ENCODE peak calls at places on chromosome 5, in four cellular contexts. T is neuronal stem cell; W is CD8-positive, alpha-beta T cell; L is IMR-90. O is an unnamed sample.

GRCh38 chr5:74629326-74629725 is 11.2 kb downstream of the ENC1 start:
- DNase-seq in T (no peak), L (no peak), W (no peak), O (no peak)

GRCh38 chr5:127957183-127957582 is 126.4 kb upstream of the SLC12A2 start:
- DNase-seq in L (peak; percentile 72), W (no peak), T (no peak), O (peak; percentile 52)

GRCh38 chr5:108905818-108906217 is 158.1 kb downstream of the FER start:
- DNase-seq in W (no peak), T (no peak), L (no peak), O (peak; percentile 16)

GRCh38 chr5:135934939-135935338 is 19.8 kb downstream of the LECT2 start:
- DNase-seq in T (no peak), W (no peak), L (peak; percentile 29), O (peak; percentile 26)

GRCh38 chr5:139950436-139950835 is 92.7 kb downstream of the NRG2 start:
- DNase-seq in T (no peak), L (no peak), W (no peak), O (no peak)

GRCh38 chr5:126354857-126355731 is 68.1 kb upstream of the GRAMD2B start:
- DNase-seq in L (no peak), W (no peak), T (no peak), O (no peak)

GRCh38 chr5:173281910-173282309 is 46.3 kb downstream of the STC2 start:
- DNase-seq in L (peak; percentile 21), W (no peak), T (no peak), O (no peak)

GRCh38 chr5:56908942-56909293 is 478 bp upstream of the SETD9 start:
- DNase-seq in W (no peak), T (peak; percentile 14), L (no peak), O (no peak)

GRCh38 chr5:38662088-38662487 is 105.6 kb upstream of the LIFR start:
- DNase-seq in W (no peak), T (no peak), L (no peak), O (no peak)

GRCh38 chr5:3199941-3200340 is 395.7 kb upstream of the IRX1 start:
- DNase-seq in L (no peak), W (no peak), T (no peak), O (no peak)

GRCh38 chr5:169909945-169910344 is 70.3 kb downstream of the INSYN2B start:
- DNase-seq in W (no peak), L (no peak), T (no peak), O (no peak)
- H3K27ac ChIP-seq in W (no peak overlapping the region), L (no peak overlapping the region), T (no peak overlapping the region), O (no peak overlapping the region)

GRCh38 chr5:72925336-72926010 is 30.4 kb upstream of the FCHO2 start:
- DNase-seq in T (no peak), L (no peak), W (no peak), O (no peak)

GRCh38 chr5:72917371-72917776 is 38.5 kb upstream of the FCHO2 start:
- DNase-seq in L (no peak), T (no peak), W (no peak), O (no peak)

GRCh38 chr5:72920690-72921089 is 35.2 kb upstream of the FCHO2 start:
- DNase-seq in T (no peak), L (peak; percentile 55), W (no peak), O (peak; percentile 20)

GRCh38 chr5:72921886-72922285 is 34.0 kb upstream of the FCHO2 start:
- DNase-seq in T (no peak), W (no peak), L (no peak), O (no peak)

DNA sequence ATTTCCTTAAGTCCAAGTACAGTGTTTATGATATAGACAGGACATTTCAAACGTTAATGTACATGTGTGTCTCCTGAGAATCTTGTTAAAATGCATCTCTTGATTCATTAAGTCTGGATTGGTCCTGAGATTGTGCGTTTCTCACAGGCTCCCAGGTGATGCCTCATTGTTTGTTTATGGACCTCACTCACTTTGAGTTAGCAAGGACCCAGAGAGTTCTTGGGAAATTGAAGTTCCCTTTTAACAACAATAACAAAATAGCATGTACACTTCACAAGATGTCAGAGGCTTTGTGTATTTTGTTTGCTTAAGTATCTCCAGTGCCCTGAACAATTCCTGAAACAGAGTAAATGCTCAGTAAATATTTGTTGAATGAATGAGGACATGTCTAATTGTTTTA is 34.7 kb upstream of the FCHO2 start:
- DNase-seq in W (no peak), T (no peak), L (no peak), O (no peak)
- H3K4me3 ChIP-seq in W (no peak overlapping the region), T (no peak overlapping the region), L (no peak overlapping the region), O (no peak overlapping the region)

GRCh38 chr5:55714749-55715148 is 2.6 kb upstream of the SLC38A9 start:
- DNase-seq in W (no peak), L (no peak), T (no peak), O (no peak)

GRCh38 chr5:55713871-55714270 is 1.7 kb upstream of the SLC38A9 start:
- DNase-seq in W (no peak), T (no peak), L (peak; percentile 18), O (no peak)

GRCh38 chr5:55711531-55712022 is 547 bp downstream of the SLC38A9 start:
- DNase-seq in W (no peak), T (no peak), L (no peak), O (no peak)

GRCh38 chr5:55714339-55714738 is 2.2 kb upstream of the SLC38A9 start:
- DNase-seq in W (no peak), T (no peak), L (no peak), O (no peak)

DNA sequence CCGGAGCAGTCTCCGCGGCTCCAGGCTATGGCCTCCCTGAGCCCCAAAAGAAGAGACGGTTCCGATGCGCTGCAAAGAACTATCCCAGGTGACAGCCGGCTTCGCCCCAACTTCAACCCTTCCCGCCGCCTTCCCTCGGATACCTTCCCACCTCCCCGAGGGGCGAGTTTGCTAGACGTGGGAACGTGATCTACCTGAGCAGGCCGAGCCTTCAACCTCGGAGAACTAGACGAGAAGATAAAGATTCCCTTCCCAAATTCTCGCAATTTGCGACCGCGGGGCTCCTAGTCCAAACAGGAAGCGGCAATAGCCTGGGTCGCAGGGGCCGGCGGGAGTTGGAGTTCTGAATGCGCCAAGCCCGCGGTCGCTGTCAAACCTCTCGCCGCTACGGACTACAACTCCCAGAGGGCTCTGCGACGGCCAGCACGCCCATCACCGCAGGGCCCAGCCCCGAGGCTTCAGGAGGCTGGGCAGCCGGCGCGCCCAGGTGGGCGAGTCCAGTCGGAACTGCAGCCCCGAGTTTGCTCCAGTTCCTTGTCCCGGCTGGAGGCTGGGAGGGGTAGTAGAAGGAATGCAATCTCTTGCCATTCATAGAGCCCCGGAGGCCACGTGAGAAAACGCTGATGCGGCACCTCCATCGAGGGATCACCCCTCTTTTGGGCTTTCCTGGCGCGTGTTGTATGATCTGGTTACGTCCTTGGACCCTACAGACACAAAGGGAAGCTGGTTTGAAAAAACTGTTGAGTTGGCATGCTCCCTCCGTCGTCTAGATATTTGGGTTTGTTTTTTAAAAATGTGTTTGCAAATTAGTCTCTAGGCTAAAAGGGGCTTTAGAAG is at the start of gene SLC38A9:
- DNase-seq in T (peak; percentile 89), L (peak; percentile 91), W (peak; percentile 89), O (peak; percentile 86)
- H3K27ac ChIP-seq in T (no peak within 1 kb of the TSS), L (peak within 1 kb of the TSS; percentile 81), W (peak within 1 kb of the TSS; percentile 54), O (peak within 1 kb of the TSS; percentile 50)

DNA sequence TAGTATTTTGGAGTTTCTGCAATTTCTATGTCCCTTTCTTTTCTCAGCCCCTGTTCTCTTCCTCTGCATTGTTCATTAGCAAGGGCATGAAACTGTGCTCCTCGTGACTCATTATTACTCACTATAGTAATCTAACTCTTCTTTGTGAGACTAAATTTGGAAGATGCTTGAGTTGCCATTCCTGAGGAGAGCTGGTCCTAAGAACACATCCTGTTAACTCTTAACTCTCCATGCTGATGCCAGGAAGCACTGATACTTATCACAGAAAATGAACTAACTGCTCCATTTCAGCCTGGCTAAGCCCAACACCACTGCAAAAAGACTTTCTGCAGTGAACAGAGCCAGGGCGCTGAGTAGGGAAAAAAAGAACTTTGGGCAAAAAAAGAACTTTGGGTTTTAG is 10.6 kb upstream of the CSNK1A1 start:
- DNase-seq in W (no peak), T (no peak), L (peak; percentile 98), O (peak; percentile 98)
- H3K4me3 ChIP-seq in W (no peak overlapping the region), T (no peak overlapping the region), L (no peak overlapping the region), O (peak overlapping the region; percentile 40)

GRCh38 chr5:58739051-58739450 is 156.2 kb downstream of the RAB3C start:
- DNase-seq in L (no peak), T (no peak), W (no peak), O (no peak)
- H3K27ac ChIP-seq in L (no peak overlapping the region), T (no peak overlapping the region), W (no peak overlapping the region), O (no peak overlapping the region)

DNA sequence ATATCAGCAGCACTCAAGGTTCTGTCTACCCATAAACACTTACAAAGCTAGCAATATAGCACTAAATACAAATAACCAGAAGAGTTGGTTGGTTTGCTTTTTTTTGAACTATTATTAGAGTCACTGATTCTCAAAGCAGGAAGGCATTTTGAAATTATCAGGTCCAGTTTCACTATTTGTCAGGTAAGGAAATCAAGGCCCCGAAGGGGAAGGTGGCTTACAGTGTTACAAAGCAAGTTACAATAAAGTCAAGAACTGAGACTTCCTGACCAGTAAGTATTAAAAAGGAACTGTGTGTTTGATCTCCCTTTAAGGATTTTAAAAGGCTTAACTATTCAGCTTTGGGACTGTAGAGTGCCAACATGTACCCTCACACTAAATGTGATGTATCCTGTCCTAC is 10.8 kb downstream of the C5orf15 start:
- DNase-seq in L (no peak), W (no peak), T (no peak), O (no peak)
- H3K4me3 ChIP-seq in L (no peak overlapping the region), W (no peak overlapping the region), T (no peak overlapping the region), O (no peak overlapping the region)

DNA sequence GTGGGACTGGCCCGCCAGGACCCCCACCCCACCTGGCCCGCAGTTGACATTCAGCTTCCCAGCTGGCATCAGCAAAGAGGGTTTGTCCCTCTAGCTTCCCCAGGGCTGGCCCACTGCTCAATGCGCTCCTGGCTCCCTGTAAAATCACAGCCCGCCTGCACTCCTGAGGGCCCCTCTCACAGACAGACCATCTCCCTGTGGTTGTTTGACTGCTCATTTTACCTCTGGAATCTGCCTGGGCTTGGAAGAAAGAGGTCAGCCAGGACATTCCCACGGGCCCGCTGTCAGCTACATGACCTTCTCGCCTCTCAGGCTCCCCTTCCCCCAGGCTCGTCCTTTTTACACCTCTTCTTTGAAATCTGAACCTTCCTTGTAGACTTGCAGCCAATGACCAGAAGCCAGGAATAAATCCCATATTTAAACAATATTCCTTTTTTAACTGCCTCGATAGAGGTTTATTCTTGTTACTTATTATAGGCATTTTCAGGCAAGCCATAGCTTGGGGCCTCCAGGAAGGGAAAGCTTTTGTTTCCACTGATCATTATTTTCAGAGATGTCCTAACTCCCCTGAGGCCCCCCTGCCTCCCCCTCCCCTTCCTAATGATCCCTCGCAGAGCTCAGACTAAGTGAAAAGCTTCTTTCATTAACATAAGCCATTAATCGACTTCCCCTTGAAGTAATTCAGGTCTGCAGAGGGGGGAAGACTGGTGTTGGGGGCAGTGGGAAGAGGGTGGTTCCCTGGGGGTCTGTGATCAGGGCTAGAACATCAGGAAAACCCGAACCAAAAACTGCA is 76.3 kb upstream of the IQGAP2 start:
- DNase-seq in L (no peak), T (peak; percentile 49), W (no peak), O (no peak)
- H3K27ac ChIP-seq in L (no peak overlapping the region), T (no peak overlapping the region), W (peak overlapping the region; percentile 39), O (no peak overlapping the region)

DNA sequence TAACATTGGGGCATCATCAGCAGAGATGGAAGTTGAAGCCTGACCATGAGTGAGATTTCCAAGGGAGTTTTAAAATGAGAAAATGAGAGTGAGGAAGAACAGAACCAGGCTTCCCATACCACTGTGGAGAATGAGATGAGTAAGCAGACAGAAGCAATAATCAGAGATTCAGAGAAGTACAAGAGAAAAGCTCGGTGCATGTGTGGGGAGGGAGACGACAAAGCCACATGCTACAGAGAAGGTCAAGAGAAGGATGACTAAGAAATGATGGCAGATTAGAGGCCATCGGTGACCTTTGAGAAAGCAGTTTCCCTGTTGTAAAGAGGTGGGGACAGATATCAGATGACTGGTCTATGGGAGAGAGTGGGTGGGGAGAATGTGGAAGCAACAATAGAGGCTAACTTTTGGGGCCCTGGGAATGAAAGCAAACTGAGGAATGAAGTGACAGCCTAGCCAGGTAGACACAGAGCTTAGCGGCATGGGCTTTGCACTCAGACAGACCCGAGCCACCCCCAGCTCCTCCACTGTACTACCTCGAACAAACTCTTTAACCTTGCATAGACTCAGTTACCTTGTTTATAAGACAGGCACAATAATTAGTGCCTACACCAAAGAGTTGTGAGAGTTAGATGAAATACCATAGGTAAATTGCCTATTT is 207.7 kb downstream of the PIK3R1 start:
- DNase-seq in T (no peak), L (no peak), W (no peak), O (no peak)
- H3K4me3 ChIP-seq in T (no peak overlapping the region), L (no peak overlapping the region), W (no peak overlapping the region), O (no peak overlapping the region)

O was measured in astrocyte.